ENCODE peak calls at places on chromosomes 4 and X, in four cellular contexts. One of them, this sample, is unnamed.

GRCh38 chr4:6225469-6225868 is 25.1 kb upstream of the JAKMIP1 start:
- DNase-seq in A549: no peak
- DNase-seq in upper lobe of left lung: no peak
- DNase-seq in CD8-positive, alpha-beta T cell: no peak
- DNase-seq in this sample: no peak

GRCh38 chr4:10008208-10009005 is 12.9 kb downstream of the SLC2A9 start:
- DNase-seq in CD8-positive, alpha-beta T cell: no peak
- DNase-seq in A549: no peak
- DNase-seq in upper lobe of left lung: no peak
- DNase-seq in this sample: no peak

GRCh38 chr4:158801066-158801465 is 32.2 kb downstream of the FNIP2 start:
- DNase-seq in upper lobe of left lung: no peak
- DNase-seq in A549: no peak
- DNase-seq in CD8-positive, alpha-beta T cell: no peak
- DNase-seq in this sample: no peak

GRCh38 chrX:134538316-134538715 is 78.4 kb downstream of the HPRT1 start:
- DNase-seq in CD8-positive, alpha-beta T cell: no peak
- DNase-seq in upper lobe of left lung: no peak
- DNase-seq in A549: no peak
- DNase-seq in this sample: no peak

GRCh38 chr4:99594818-99595217 is 20.2 kb downstream of the MTTP start:
- DNase-seq in CD8-positive, alpha-beta T cell: no peak
- DNase-seq in upper lobe of left lung: no peak
- DNase-seq in A549: no peak
- DNase-seq in this sample: no peak

GRCh38 chrX:34404386-34405070 is 252.6 kb downstream of the TMEM47 start:
- DNase-seq in CD8-positive, alpha-beta T cell: no peak
- DNase-seq in A549: no peak
- DNase-seq in upper lobe of left lung: no peak
- DNase-seq in this sample: no peak

GRCh38 chrX:68832101-68832416 is 3.2 kb downstream of the EFNB1 start:
- DNase-seq in upper lobe of left lung: no peak
- DNase-seq in A549: no peak
- DNase-seq in CD8-positive, alpha-beta T cell: peak; percentile 47
- DNase-seq in this sample: peak; percentile 33

GRCh38 chrX:108186811-108187210 is 95.2 kb downstream of the ATG4A start:
- DNase-seq in CD8-positive, alpha-beta T cell: no peak
- DNase-seq in A549: peak; percentile 19
- DNase-seq in upper lobe of left lung: no peak
- DNase-seq in this sample: peak; percentile 45

GRCh38 chrX:104566921-104567501 is 1.0 kb downstream of the IL1RAPL2 start:
- DNase-seq in CD8-positive, alpha-beta T cell: no peak
- DNase-seq in upper lobe of left lung: peak; percentile 39
- DNase-seq in A549: no peak
- DNase-seq in this sample: no peak

GRCh38 chr4:186132577-186133277 is 28.2 kb downstream of the FAM149A start:
- DNase-seq in upper lobe of left lung: no peak
- DNase-seq in A549: peak; percentile 14
- DNase-seq in CD8-positive, alpha-beta T cell: no peak
- DNase-seq in this sample: no peak

GRCh38 chr4:84503495-84504437 is 4.7 kb upstream of the NKX6-1 start:
- DNase-seq in A549: peak; percentile 56
- DNase-seq in upper lobe of left lung: no peak
- DNase-seq in CD8-positive, alpha-beta T cell: no peak
- DNase-seq in this sample: peak; percentile 21

GRCh38 chr4:138555584-138555983 is 313.4 kb upstream of the SLC7A11 start:
- DNase-seq in A549: no peak
- DNase-seq in CD8-positive, alpha-beta T cell: no peak
- DNase-seq in upper lobe of left lung: no peak
- DNase-seq in this sample: no peak

GRCh38 chr4:140252742-140253555 is 99.0 kb upstream of the MAML3 start:
- DNase-seq in CD8-positive, alpha-beta T cell: peak; percentile 80
- DNase-seq in upper lobe of left lung: peak; percentile 95
- DNase-seq in A549: peak; percentile 63
- DNase-seq in this sample: no peak

GRCh38 chr4:61202100-61202637 is 2.0 kb downstream of the ADGRL3 start:
- DNase-seq in CD8-positive, alpha-beta T cell: no peak
- DNase-seq in upper lobe of left lung: peak; percentile 79
- DNase-seq in A549: no peak
- DNase-seq in this sample: no peak

GRCh38 chr4:145935253-145936141 is 3.1 kb downstream of the ZNF827 start:
- DNase-seq in upper lobe of left lung: peak; percentile 18
- DNase-seq in CD8-positive, alpha-beta T cell: peak; percentile 53
- DNase-seq in A549: no peak
- DNase-seq in this sample: no peak

GRCh38 chr4:145937990-145938611 is 522 bp downstream of the ZNF827 start:
- DNase-seq in upper lobe of left lung: peak; percentile 9
- DNase-seq in CD8-positive, alpha-beta T cell: peak; percentile 70
- DNase-seq in A549: no peak
- DNase-seq in this sample: no peak

GRCh38 chr4:145937021-145937861 is 1.4 kb downstream of the ZNF827 start:
- DNase-seq in A549: no peak
- DNase-seq in CD8-positive, alpha-beta T cell: peak; percentile 74
- DNase-seq in upper lobe of left lung: peak; percentile 91
- DNase-seq in this sample: no peak

GRCh38 chr4:145934434-145935047 is 4.1 kb downstream of the ZNF827 start:
- DNase-seq in A549: no peak
- DNase-seq in upper lobe of left lung: no peak
- DNase-seq in CD8-positive, alpha-beta T cell: no peak
- DNase-seq in this sample: no peak

GRCh38 chr4:145936142-145937020 is 2.2 kb downstream of the ZNF827 start:
- DNase-seq in A549: no peak
- DNase-seq in upper lobe of left lung: peak; percentile 90
- DNase-seq in CD8-positive, alpha-beta T cell: peak; percentile 79
- DNase-seq in this sample: no peak
- TF ChIP-seq CTCF in A549: no peak
- TF ChIP-seq CTCF in upper lobe of left lung: no peak
- TF ChIP-seq CTCF in CD8-positive, alpha-beta T cell: peak; percentile 27
- TF ChIP-seq CTCF in this sample: peak; percentile 47

GRCh38 chr4:102105983-102106382 is 239.3 kb downstream of the SLC39A8 start:
- DNase-seq in A549: no peak
- DNase-seq in CD8-positive, alpha-beta T cell: no peak
- DNase-seq in upper lobe of left lung: no peak
- DNase-seq in this sample: no peak
- H3K9me3 ChIP-seq in A549: peaks cover 3% of the 10 kb centered on the region
- H3K9me3 ChIP-seq in CD8-positive, alpha-beta T cell: no peaks in the 10 kb centered on the region
- H3K9me3 ChIP-seq in upper lobe of left lung: peaks cover 22% of the 10 kb centered on the region
- H3K9me3 ChIP-seq in this sample: no peaks in the 10 kb centered on the region

GRCh38 chrX:78555401-78555980 is 103.6 kb downstream of the RTL3 start:
- DNase-seq in upper lobe of left lung: no peak
- DNase-seq in CD8-positive, alpha-beta T cell: no peak
- DNase-seq in A549: no peak
- DNase-seq in this sample: no peak
- TF ChIP-seq CTCF in upper lobe of left lung: no peak
- TF ChIP-seq CTCF in CD8-positive, alpha-beta T cell: peak; percentile 68
- TF ChIP-seq CTCF in A549: peak; percentile 53
- TF ChIP-seq CTCF in this sample: peak; percentile 44

GRCh38 chrX:63718010-63718694 is 66.9 kb downstream of the ARHGEF9 start:
- DNase-seq in A549: no peak
- DNase-seq in upper lobe of left lung: no peak
- DNase-seq in CD8-positive, alpha-beta T cell: no peak
- DNase-seq in this sample: no peak
- H3K9me3 ChIP-seq in A549: no peaks in the 10 kb centered on the region
- H3K9me3 ChIP-seq in upper lobe of left lung: no peaks in the 10 kb centered on the region
- H3K9me3 ChIP-seq in CD8-positive, alpha-beta T cell: no peaks in the 10 kb centered on the region
- H3K9me3 ChIP-seq in this sample: no peaks in the 10 kb centered on the region

GRCh38 chr4:51884055-51884454 is 41.1 kb downstream of the DCUN1D4 start:
- DNase-seq in upper lobe of left lung: no peak
- DNase-seq in CD8-positive, alpha-beta T cell: no peak
- DNase-seq in A549: no peak
- DNase-seq in this sample: no peak

GRCh38 chr4:51884606-51885005 is 41.7 kb downstream of the DCUN1D4 start:
- DNase-seq in upper lobe of left lung: no peak
- DNase-seq in A549: no peak
- DNase-seq in CD8-positive, alpha-beta T cell: no peak
- DNase-seq in this sample: no peak

GRCh38 chr4:51890760-51891159 is 47.8 kb downstream of the DCUN1D4 start:
- DNase-seq in CD8-positive, alpha-beta T cell: no peak
- DNase-seq in A549: no peak
- DNase-seq in upper lobe of left lung: no peak
- DNase-seq in this sample: no peak

GRCh38 chr4:51880016-51880915 is 37.3 kb downstream of the DCUN1D4 start:
- DNase-seq in CD8-positive, alpha-beta T cell: no peak
- DNase-seq in A549: no peak
- DNase-seq in upper lobe of left lung: no peak
- DNase-seq in this sample: no peak

GRCh38 chr4:51885371-51885770 is 42.4 kb downstream of the DCUN1D4 start:
- DNase-seq in A549: peak; percentile 13
- DNase-seq in upper lobe of left lung: no peak
- DNase-seq in CD8-positive, alpha-beta T cell: no peak
- DNase-seq in this sample: no peak
- TF ChIP-seq CTCF in A549: no peak
- TF ChIP-seq CTCF in upper lobe of left lung: no peak
- TF ChIP-seq CTCF in CD8-positive, alpha-beta T cell: peak; percentile 23
- TF ChIP-seq CTCF in this sample: peak; percentile 49

GRCh38 chr4:253936-254756 is 51.1 kb downstream of the ZNF732 start:
- DNase-seq in upper lobe of left lung: no peak
- DNase-seq in A549: no peak
- DNase-seq in CD8-positive, alpha-beta T cell: no peak
- DNase-seq in this sample: no peak

GRCh38 chr4:256492-256891 is 48.8 kb downstream of the ZNF732 start:
- DNase-seq in upper lobe of left lung: peak; percentile 63
- DNase-seq in CD8-positive, alpha-beta T cell: no peak
- DNase-seq in A549: no peak
- DNase-seq in this sample: no peak

GRCh38 chr4:252065-252601 is 53.1 kb downstream of the ZNF732 start:
- DNase-seq in upper lobe of left lung: no peak
- DNase-seq in A549: no peak
- DNase-seq in CD8-positive, alpha-beta T cell: no peak
- DNase-seq in this sample: no peak
- H3K9me3 ChIP-seq in upper lobe of left lung: peaks cover 85% of the 10 kb centered on the region
- H3K9me3 ChIP-seq in A549: peaks cover 13% of the 10 kb centered on the region
- H3K9me3 ChIP-seq in CD8-positive, alpha-beta T cell: peaks cover 19% of the 10 kb centered on the region
- H3K9me3 ChIP-seq in this sample: peaks cover 18% of the 10 kb centered on the region

DNA sequence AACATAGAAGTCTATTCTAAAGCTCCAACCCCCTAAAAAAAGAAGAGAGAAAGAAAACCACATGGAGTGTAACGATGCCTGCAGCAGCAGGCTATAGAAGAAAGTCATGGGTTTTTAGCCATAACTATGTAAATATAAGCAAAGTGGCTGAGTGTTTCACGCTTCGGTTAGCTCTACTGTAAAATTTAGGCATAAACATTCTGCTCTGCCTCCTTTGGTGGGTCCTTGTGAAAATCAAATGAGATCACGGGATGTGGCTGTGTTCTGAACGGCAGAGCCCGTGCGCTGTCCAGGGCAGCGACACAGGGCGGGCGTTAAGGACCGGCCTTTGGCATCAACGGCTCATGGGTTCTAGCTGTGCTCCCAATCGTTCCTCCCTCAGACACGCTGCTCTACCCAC is 78.3 kb downstream of the IRF2 start:
- DNase-seq in CD8-positive, alpha-beta T cell: no peak
- DNase-seq in upper lobe of left lung: no peak
- DNase-seq in A549: no peak
- DNase-seq in this sample: no peak
- TF ChIP-seq CTCF in CD8-positive, alpha-beta T cell: no peak
- TF ChIP-seq CTCF in upper lobe of left lung: no peak
- TF ChIP-seq CTCF in A549: no peak
- TF ChIP-seq CTCF in this sample: no peak

GRCh38 chrX:155873203-155873602 is 7.9 kb upstream of the VAMP7 start:
- DNase-seq in CD8-positive, alpha-beta T cell: no peak
- DNase-seq in A549: no peak
- DNase-seq in upper lobe of left lung: no peak
- DNase-seq in this sample: no peak

GRCh38 chrX:155867821-155868220 is 13.3 kb upstream of the VAMP7 start:
- DNase-seq in CD8-positive, alpha-beta T cell: no peak
- DNase-seq in upper lobe of left lung: no peak
- DNase-seq in A549: no peak
- DNase-seq in this sample: no peak

GRCh38 chrX:155874571-155875244 is 6.4 kb upstream of the VAMP7 start:
- DNase-seq in CD8-positive, alpha-beta T cell: no peak
- DNase-seq in upper lobe of left lung: peak; percentile 59
- DNase-seq in A549: no peak
- DNase-seq in this sample: no peak

GRCh38 chrX:155871934-155872333 is 9.2 kb upstream of the VAMP7 start:
- DNase-seq in CD8-positive, alpha-beta T cell: no peak
- DNase-seq in A549: no peak
- DNase-seq in upper lobe of left lung: no peak
- DNase-seq in this sample: no peak

DNA sequence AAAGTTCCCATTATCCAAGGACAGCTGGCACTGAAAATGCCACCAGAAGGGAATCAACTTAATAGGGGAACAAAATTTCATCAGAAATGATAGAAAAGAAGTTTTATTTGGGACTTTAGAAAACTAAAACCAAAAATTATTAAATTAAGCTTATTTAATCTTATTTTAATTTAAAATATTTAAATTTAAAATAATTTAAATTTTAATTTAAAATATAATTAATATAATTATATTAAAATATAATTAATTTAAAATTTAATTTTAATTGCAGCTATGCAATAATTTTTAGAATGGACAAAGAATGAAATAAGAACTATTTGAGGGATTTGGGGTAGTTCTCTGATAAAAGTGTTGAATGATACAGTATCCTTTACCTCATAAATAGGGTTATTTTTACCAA is 10.2 kb upstream of the VAMP7 start:
- DNase-seq in CD8-positive, alpha-beta T cell: no peak
- DNase-seq in upper lobe of left lung: no peak
- DNase-seq in A549: no peak
- DNase-seq in this sample: no peak
- H3K9me3 ChIP-seq in CD8-positive, alpha-beta T cell: no peaks in the 10 kb centered on the region
- H3K9me3 ChIP-seq in upper lobe of left lung: peaks cover 5% of the 10 kb centered on the region
- H3K9me3 ChIP-seq in A549: peaks cover 15% of the 10 kb centered on the region
- H3K9me3 ChIP-seq in this sample: peaks cover 9% of the 10 kb centered on the region